ENCODE peak calls at places on chromosomes 4 and X, in seven cellular contexts. C, P, G, R, I, K and U are unnamed samples.

GRCh38 chr4:86496094-86497060 is 97.7 kb upstream of the PTPN13 start:
- DNase-seq in C (peak), P (peak), G (peak), R (peak), I (peak), K (peak), U (peak)

GRCh38 chrX:109270580-109271484 is 211.1 kb downstream of the GUCY2F start:
- DNase-seq in C (peak), P (no peak), G (no peak), R (no peak), I (peak), K (no peak), U (no peak)

GRCh38 chrX:140817943-140818342 is 108.4 kb downstream of the LINC00632 start:
- DNase-seq in C (no peak), P (peak), G (no peak), R (peak), I (no peak), K (peak), U (no peak)

GRCh38 chrX:103861200-103861599 is 29.1 kb upstream of the RAB9B start:
- DNase-seq in C (no peak), P (no peak), G (no peak), R (no peak), I (no peak), K (peak), U (no peak)

GRCh38 chrX:72304877-72305276 is 837 bp downstream of the CITED1 start:
- DNase-seq in C (no peak), P (no peak), G (no peak), R (no peak), I (no peak), K (no peak), U (no peak)

GRCh38 chrX:13716905-13717304 is 17.5 kb downstream of the TRAPPC2 start:
- DNase-seq in C (no peak), P (no peak), G (peak), R (no peak), I (no peak), K (no peak), U (peak)

GRCh38 chr4:931194-931959 is 739 bp downstream of the GAK start:
- DNase-seq in C (no peak), P (peak), G (no peak), R (no peak), I (peak), K (no peak), U (no peak)

GRCh38 chrX:20527458-20528099 is 260.9 kb upstream of the RPS6KA3 start:
- DNase-seq in C (no peak), P (peak), G (no peak), R (peak), I (no peak), K (peak), U (no peak)

GRCh38 chr4:152460488-152460887 is 75.4 kb downstream of the FBXW7 start:
- DNase-seq in C (no peak), P (peak), G (no peak), R (no peak), I (no peak), K (peak), U (no peak)

GRCh38 chr4:19721587-19721986 is 530.1 kb upstream of the SLIT2 start:
- DNase-seq in C (no peak), P (no peak), G (no peak), R (no peak), I (no peak), K (no peak), U (no peak)

GRCh38 chr4:172356002-172356401 is 542.8 kb downstream of the GALNTL6 start:
- DNase-seq in C (no peak), P (no peak), G (no peak), R (no peak), I (no peak), K (no peak), U (no peak)

GRCh38 chr4:113272523-113272922 is 223.1 kb downstream of the ANK2 start:
- DNase-seq in C (no peak), P (no peak), G (no peak), R (no peak), I (no peak), K (no peak), U (no peak)

GRCh38 chr4:113683143-113683542 is 78.4 kb downstream of the CAMK2D start:
- DNase-seq in C (peak), P (no peak), G (peak), R (no peak), I (peak), K (no peak), U (peak)

GRCh38 chr4:136183513-136183912 is 1348.8 kb downstream of the PCDH18 start:
- DNase-seq in C (no peak), P (no peak), G (no peak), R (no peak), I (no peak), K (no peak), U (no peak)

GRCh38 chr4:156790866-156791265 is 180.7 kb downstream of the PDGFC start:
- DNase-seq in C (no peak), P (peak), G (no peak), R (no peak), I (no peak), K (peak), U (no peak)

GRCh38 chr4:33961751-33962150 is 2282.6 kb downstream of the ARAP2 start:
- DNase-seq in C (no peak), P (peak), G (no peak), R (no peak), I (no peak), K (peak), U (no peak)

GRCh38 chrX:154380153-154380552 is 1.1 kb downstream of the EMD start:
- DNase-seq in C (no peak), P (no peak), G (no peak), R (no peak), I (no peak), K (no peak), U (no peak)